ENCODE peak calls at places on chromosome 19, in four cellular contexts. B is K562, G is HepG2, E is GM12878. A is an unnamed sample.

GRCh38 chr19:45156751-45157150 is 4.0 kb downstream of the NKPD1 start:
- DNase-seq in B (no peak), G (no peak), E (no peak), A (no peak)

GRCh38 chr19:19911150-19911549 is 10.4 kb downstream of the ZNF93 start:
- DNase-seq in B (no peak), G (no peak), E (no peak), A (no peak)

GRCh38 chr19:14135985-14136508 is 342 bp downstream of the ASF1B start:
- DNase-seq in B (no peak), G (no peak), E (no peak), A (peak; percentile 44)

GRCh38 chr19:54461201-54462071 is 2.1 kb downstream of the LENG9 start:
- DNase-seq in B (no peak), G (no peak), E (no peak), A (no peak)

GRCh38 chr19:13275016-13275722 is 125.0 kb downstream of the IER2 start:
- DNase-seq in B (no peak), G (no peak), E (no peak), A (no peak)

GRCh38 chr19:23460656-23461055 is 65.4 kb upstream of the ZNF91 start:
- DNase-seq in B (no peak), G (no peak), E (no peak), A (no peak)

GRCh38 chr19:16749326-16749725 is 29.7 kb downstream of the NWD1 start:
- DNase-seq in B (no peak), G (no peak), E (no peak), A (no peak)

GRCh38 chr19:55677572-55678028 is 2.6 kb downstream of the EPN1 start:
- DNase-seq in B (peak; percentile 69), G (no peak), E (no peak), A (no peak)

GRCh38 chr19:51572908-51573307 is 1.8 kb downstream of the ZNF175 start:
- DNase-seq in B (no peak), G (no peak), E (no peak), A (no peak)

GRCh38 chr19:35114656-35115537 is 726 bp upstream of the FXYD3 start:
- DNase-seq in B (peak; percentile 81), G (peak; percentile 43), E (no peak), A (peak; percentile 85)
- TF ChIP-seq FOXK2 in B (no peak), G (no peak), E (no peak), A (no peak)

DNA sequence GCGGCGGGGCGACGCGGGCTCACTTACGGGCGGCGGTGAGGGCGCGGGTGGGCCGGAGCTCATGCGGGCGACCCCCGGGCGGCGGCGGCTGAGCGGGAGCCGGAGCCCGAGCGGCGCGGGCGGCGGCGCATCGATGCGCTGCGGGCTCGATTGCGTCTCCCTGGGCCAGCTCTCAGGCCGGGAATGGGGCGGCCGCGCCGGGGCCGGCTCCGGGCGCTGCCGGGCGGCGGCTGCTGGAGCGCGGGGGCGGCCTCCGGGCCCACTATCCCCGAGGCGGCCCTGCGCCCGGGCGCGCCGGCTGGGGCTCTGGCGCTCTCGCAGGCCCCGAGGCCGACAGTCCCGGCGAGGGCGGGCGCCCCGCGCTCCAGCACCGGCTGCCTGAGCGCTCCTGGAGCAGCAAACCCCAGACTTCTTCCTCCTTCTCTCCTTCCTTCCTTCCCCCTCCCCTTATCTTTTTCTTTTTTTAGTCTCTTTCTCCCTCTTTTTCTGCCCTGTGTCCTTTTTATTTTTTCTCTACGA is 1.5 kb upstream of the TSHZ3 start:
- DNase-seq in B (peak; percentile 54), G (no peak), E (no peak), A (peak; percentile 53)
- TF ChIP-seq FOXM1 in B (no peak), G (no peak), E (no peak), A (no peak)

GRCh38 chr19:6613711-6614110 is 22.8 kb upstream of the CD70 start:
- DNase-seq in B (no peak), G (no peak), E (no peak), A (no peak)

GRCh38 chr19:6608950-6609349 is 18.0 kb upstream of the CD70 start:
- DNase-seq in B (no peak), G (no peak), E (no peak), A (no peak)

GRCh38 chr19:6616011-6616410 is 25.1 kb upstream of the CD70 start:
- DNase-seq in B (no peak), G (no peak), E (no peak), A (no peak)

GRCh38 chr19:6610934-6611370 is 20.0 kb upstream of the CD70 start:
- DNase-seq in B (no peak), G (no peak), E (no peak), A (no peak)

GRCh38 chr19:6611441-6611852 is 20.5 kb upstream of the CD70 start:
- DNase-seq in B (no peak), G (no peak), E (no peak), A (no peak)
- TF ChIP-seq FOXK2 in B (no peak), G (no peak), E (no peak), A (no peak)

GRCh38 chr19:31943305-31943704 is 402.1 kb upstream of the ZNF507 start:
- DNase-seq in B (no peak), G (no peak), E (no peak), A (peak; percentile 13)
- TF ChIP-seq FOXM1 in B (no peak), G (no peak), E (no peak), A (no peak)

DNA sequence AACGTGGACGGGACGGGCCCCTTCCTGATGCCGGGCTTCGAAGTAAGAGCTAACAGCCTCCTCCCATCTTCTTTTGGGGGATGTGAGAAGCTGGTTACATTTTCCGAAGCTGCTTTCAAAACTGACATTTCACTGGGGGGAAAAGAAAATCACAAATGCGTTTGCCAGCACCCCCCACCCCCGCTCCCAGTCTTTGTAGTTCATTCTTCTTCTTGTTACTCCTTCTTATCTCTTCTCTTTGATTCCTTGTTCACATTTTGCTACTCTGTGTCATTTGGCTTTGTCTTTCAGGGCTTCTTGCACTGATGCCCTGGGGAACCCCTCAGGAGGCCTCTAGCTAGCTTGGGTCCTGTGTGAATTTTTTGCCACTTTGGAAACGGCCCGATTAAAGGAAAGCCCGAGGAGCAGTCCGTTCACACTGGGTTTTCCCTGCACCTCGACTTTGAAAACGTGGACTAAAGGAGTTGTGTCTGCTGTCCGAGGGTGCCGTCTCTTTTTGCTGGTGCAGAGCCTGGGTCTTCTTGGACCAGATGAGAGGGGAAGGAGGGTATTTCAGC is 1.3 kb downstream of the CARM1 start:
- DNase-seq in B (no peak), G (no peak), E (no peak), A (no peak)
- TF ChIP-seq FOXK2 in B (no peak), G (no peak), E (no peak), A (no peak)

DNA sequence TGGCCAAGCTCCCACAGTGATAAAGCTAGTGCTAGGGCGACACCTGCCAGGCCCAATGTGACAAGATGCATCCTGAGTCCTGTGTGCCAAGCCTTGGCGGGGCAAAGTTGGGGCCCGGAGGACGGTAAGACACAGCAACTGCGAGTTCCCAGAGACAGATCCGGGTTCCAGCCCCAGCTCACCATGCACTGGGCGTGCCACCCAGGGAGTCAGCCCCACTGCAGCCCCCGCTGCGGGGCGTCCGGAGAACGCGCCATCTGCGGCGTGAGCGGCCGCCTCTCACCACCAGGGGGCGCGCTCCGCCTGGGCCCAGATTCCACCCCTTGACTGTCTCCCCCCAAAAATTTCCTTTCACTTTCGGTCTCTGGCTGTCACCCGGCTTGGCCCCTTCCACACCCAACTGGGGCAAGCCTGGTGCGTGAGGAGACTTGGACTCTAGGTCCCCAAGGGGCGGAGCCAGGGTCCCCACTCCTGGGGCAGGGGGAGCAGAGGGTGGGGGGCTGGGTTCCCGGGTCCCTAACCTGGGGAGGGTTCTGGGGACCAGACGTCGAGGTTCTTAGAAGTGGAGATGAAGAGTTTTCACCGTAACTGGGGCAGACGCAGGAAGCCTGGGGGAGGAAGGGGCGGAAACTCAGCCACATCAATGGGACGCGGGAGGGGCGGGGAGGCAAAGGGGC is at the start of gene FLT3LG:
- DNase-seq in B (peak; percentile 87), G (peak; percentile 46), E (no peak), A (peak; percentile 80)
- TF ChIP-seq FOXM1 in B (no peak), G (no peak), E (peak; percentile 48), A (no peak)

DNA sequence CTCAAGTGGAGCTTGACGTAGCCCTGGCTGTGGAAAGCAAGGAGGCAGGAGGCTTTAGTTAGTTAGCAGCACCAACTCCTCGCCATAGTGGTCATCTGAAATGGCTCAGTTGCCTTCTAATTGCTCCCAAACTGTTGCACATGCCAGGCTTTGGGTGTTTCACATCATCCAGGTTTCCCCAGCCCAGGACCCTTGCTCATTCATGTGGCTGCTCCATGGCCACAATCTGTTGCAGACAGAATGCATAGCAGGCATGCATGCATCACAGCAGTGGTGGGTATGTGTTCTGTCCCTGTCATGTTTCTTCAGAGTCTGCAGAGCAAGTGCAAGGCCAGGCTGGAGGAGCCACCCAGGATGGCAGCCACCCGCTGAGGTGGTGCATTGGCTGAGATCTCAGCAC is 407.6 kb downstream of the TSHZ3 start:
- DNase-seq in B (no peak), G (no peak), E (no peak), A (no peak)
- TF ChIP-seq FOXK2 in B (no peak), G (no peak), E (no peak), A (no peak)